ENCODE peak calls at places on chromosome 10, in eight cellular contexts. One of them, this sample, is unnamed.

GRCh38 chr10:93413252-93413689 is 68.9 kb downstream of the MYOF start:
- DNase-seq in astrocyte: no peak
- DNase-seq in OCI-LY7: no peak
- DNase-seq in foreskin fibroblast: no peak
- DNase-seq in sigmoid colon: no peak
- DNase-seq in heart right ventricle: no peak
- DNase-seq in neural progenitor cell: no peak
- DNase-seq in Calu3: no peak
- DNase-seq in this sample: no peak

GRCh38 chr10:30387646-30388243 is 38.7 kb upstream of the MTPAP start:
- DNase-seq in sigmoid colon: no peak
- DNase-seq in neural progenitor cell: no peak
- DNase-seq in astrocyte: peak
- DNase-seq in OCI-LY7: no peak
- DNase-seq in foreskin fibroblast: peak
- DNase-seq in Calu3: peak
- DNase-seq in heart right ventricle: no peak
- DNase-seq in this sample: peak

GRCh38 chr10:132679217-132679595 is 106.7 kb downstream of the NKX6-2 start:
- DNase-seq in astrocyte: no peak
- DNase-seq in neural progenitor cell: no peak
- DNase-seq in sigmoid colon: peak
- DNase-seq in OCI-LY7: no peak
- DNase-seq in heart right ventricle: no peak
- DNase-seq in Calu3: no peak
- DNase-seq in foreskin fibroblast: no peak
- DNase-seq in this sample: no peak

GRCh38 chr10:98478430-98479222 is 31.9 kb upstream of the HPS1 start:
- DNase-seq in foreskin fibroblast: peak
- DNase-seq in heart right ventricle: no peak
- DNase-seq in Calu3: no peak
- DNase-seq in OCI-LY7: no peak
- DNase-seq in astrocyte: no peak
- DNase-seq in sigmoid colon: no peak
- DNase-seq in neural progenitor cell: no peak
- DNase-seq in this sample: no peak

GRCh38 chr10:26242752-26243151 is 26.2 kb downstream of the GAD2 start:
- DNase-seq in sigmoid colon: no peak
- DNase-seq in OCI-LY7: no peak
- DNase-seq in heart right ventricle: no peak
- DNase-seq in astrocyte: no peak
- DNase-seq in Calu3: no peak
- DNase-seq in neural progenitor cell: peak
- DNase-seq in foreskin fibroblast: no peak
- DNase-seq in this sample: no peak

GRCh38 chr10:28445511-28445910 is 87.4 kb upstream of the WAC start:
- DNase-seq in foreskin fibroblast: no peak
- DNase-seq in OCI-LY7: no peak
- DNase-seq in astrocyte: no peak
- DNase-seq in heart right ventricle: no peak
- DNase-seq in Calu3: no peak
- DNase-seq in sigmoid colon: no peak
- DNase-seq in neural progenitor cell: peak
- DNase-seq in this sample: no peak

GRCh38 chr10:132879408-132880147 is 62.8 kb downstream of the CFAP46 start:
- DNase-seq in OCI-LY7: no peak
- DNase-seq in astrocyte: no peak
- DNase-seq in heart right ventricle: peak
- DNase-seq in foreskin fibroblast: peak
- DNase-seq in Calu3: no peak
- DNase-seq in neural progenitor cell: no peak
- DNase-seq in sigmoid colon: peak
- DNase-seq in this sample: no peak

GRCh38 chr10:104334561-104334960 is 3.7 kb downstream of the ITPRIP start:
- DNase-seq in foreskin fibroblast: no peak
- DNase-seq in heart right ventricle: no peak
- DNase-seq in Calu3: no peak
- DNase-seq in neural progenitor cell: no peak
- DNase-seq in OCI-LY7: no peak
- DNase-seq in astrocyte: no peak
- DNase-seq in sigmoid colon: peak
- DNase-seq in this sample: no peak

GRCh38 chr10:130761896-130762295 is 549.6 kb downstream of the TCERG1L start:
- DNase-seq in neural progenitor cell: no peak
- DNase-seq in sigmoid colon: peak
- DNase-seq in heart right ventricle: no peak
- DNase-seq in foreskin fibroblast: no peak
- DNase-seq in Calu3: no peak
- DNase-seq in OCI-LY7: no peak
- DNase-seq in astrocyte: no peak
- DNase-seq in this sample: no peak

GRCh38 chr10:132550366-132551092 is 12.9 kb downstream of the INPP5A start:
- DNase-seq in Calu3: no peak
- DNase-seq in foreskin fibroblast: no peak
- DNase-seq in neural progenitor cell: no peak
- DNase-seq in heart right ventricle: no peak
- DNase-seq in sigmoid colon: peak
- DNase-seq in astrocyte: no peak
- DNase-seq in OCI-LY7: peak
- DNase-seq in this sample: no peak

GRCh38 chr10:14468022-14468421 is 137.3 kb upstream of the FRMD4A start:
- DNase-seq in astrocyte: peak
- DNase-seq in Calu3: no peak
- DNase-seq in foreskin fibroblast: no peak
- DNase-seq in OCI-LY7: no peak
- DNase-seq in heart right ventricle: no peak
- DNase-seq in neural progenitor cell: no peak
- DNase-seq in sigmoid colon: no peak
- DNase-seq in this sample: no peak

GRCh38 chr10:22086730-22087364 is 83.3 kb upstream of the DNAJC1 start:
- DNase-seq in astrocyte: peak
- DNase-seq in foreskin fibroblast: peak
- DNase-seq in sigmoid colon: peak
- DNase-seq in heart right ventricle: peak
- DNase-seq in neural progenitor cell: peak
- DNase-seq in OCI-LY7: no peak
- DNase-seq in Calu3: peak
- DNase-seq in this sample: peak

GRCh38 chr10:83881647-83882046 is 257.7 kb upstream of the GHITM start:
- DNase-seq in foreskin fibroblast: no peak
- DNase-seq in sigmoid colon: no peak
- DNase-seq in Calu3: no peak
- DNase-seq in neural progenitor cell: peak
- DNase-seq in heart right ventricle: no peak
- DNase-seq in OCI-LY7: no peak
- DNase-seq in astrocyte: peak
- DNase-seq in this sample: no peak

GRCh38 chr10:48224296-48224695 is 50.2 kb downstream of the FRMPD2 start:
- DNase-seq in foreskin fibroblast: no peak
- DNase-seq in heart right ventricle: no peak
- DNase-seq in OCI-LY7: no peak
- DNase-seq in sigmoid colon: no peak
- DNase-seq in astrocyte: no peak
- DNase-seq in neural progenitor cell: no peak
- DNase-seq in Calu3: no peak
- DNase-seq in this sample: no peak
- TF ChIP-seq CTCF in foreskin fibroblast: no peak
- TF ChIP-seq CTCF in heart right ventricle: no peak
- TF ChIP-seq CTCF in OCI-LY7: no peak
- TF ChIP-seq CTCF in sigmoid colon: no peak
- TF ChIP-seq CTCF in astrocyte: no peak
- TF ChIP-seq CTCF in neural progenitor cell: no peak
- TF ChIP-seq CTCF in Calu3: no peak
- TF ChIP-seq CTCF in this sample: no peak

GRCh38 chr10:77456414-77456813 is 181.2 kb downstream of the KCNMA1 start:
- DNase-seq in astrocyte: no peak
- DNase-seq in neural progenitor cell: no peak
- DNase-seq in OCI-LY7: no peak
- DNase-seq in heart right ventricle: no peak
- DNase-seq in foreskin fibroblast: no peak
- DNase-seq in Calu3: no peak
- DNase-seq in sigmoid colon: no peak
- DNase-seq in this sample: no peak
- TF ChIP-seq CTCF in astrocyte: no peak
- TF ChIP-seq CTCF in neural progenitor cell: no peak
- TF ChIP-seq CTCF in OCI-LY7: no peak
- TF ChIP-seq CTCF in heart right ventricle: no peak
- TF ChIP-seq CTCF in foreskin fibroblast: no peak
- TF ChIP-seq CTCF in Calu3: no peak
- TF ChIP-seq CTCF in sigmoid colon: no peak
- TF ChIP-seq CTCF in this sample: no peak

DNA sequence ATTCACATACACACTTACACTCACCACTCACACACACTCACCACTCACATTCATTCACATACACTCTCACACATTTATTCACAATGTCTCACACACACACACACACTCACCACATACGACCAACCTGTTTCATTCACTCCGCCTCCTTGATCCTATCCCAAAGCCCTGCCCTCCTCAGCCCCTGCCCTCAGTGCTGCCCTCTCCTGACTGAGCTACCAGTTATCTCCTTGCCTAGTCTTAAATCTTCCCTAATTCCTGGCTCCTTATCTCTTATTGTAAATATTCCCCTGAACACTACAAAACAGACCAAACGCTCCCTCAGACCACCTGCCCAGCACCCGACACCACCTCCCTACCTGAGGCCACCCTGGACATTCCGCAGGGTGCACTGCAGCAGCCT is 26.1 kb upstream of the C10orf120 start:
- DNase-seq in OCI-LY7: no peak
- DNase-seq in heart right ventricle: no peak
- DNase-seq in astrocyte: no peak
- DNase-seq in Calu3: no peak
- DNase-seq in foreskin fibroblast: no peak
- DNase-seq in neural progenitor cell: no peak
- DNase-seq in sigmoid colon: no peak
- DNase-seq in this sample: peak
- TF ChIP-seq CTCF in OCI-LY7: peak
- TF ChIP-seq CTCF in heart right ventricle: no peak
- TF ChIP-seq CTCF in astrocyte: no peak
- TF ChIP-seq CTCF in Calu3: no peak
- TF ChIP-seq CTCF in foreskin fibroblast: no peak
- TF ChIP-seq CTCF in neural progenitor cell: peak
- TF ChIP-seq CTCF in sigmoid colon: no peak
- TF ChIP-seq CTCF in this sample: peak

GRCh38 chr10:50275650-50276235 is 24.4 kb upstream of the ASAH2 start:
- DNase-seq in foreskin fibroblast: peak
- DNase-seq in OCI-LY7: peak
- DNase-seq in Calu3: peak
- DNase-seq in sigmoid colon: no peak
- DNase-seq in heart right ventricle: peak
- DNase-seq in neural progenitor cell: peak
- DNase-seq in astrocyte: no peak
- DNase-seq in this sample: peak
- TF ChIP-seq CTCF in foreskin fibroblast: peak
- TF ChIP-seq CTCF in OCI-LY7: peak
- TF ChIP-seq CTCF in Calu3: peak
- TF ChIP-seq CTCF in sigmoid colon: peak
- TF ChIP-seq CTCF in heart right ventricle: peak
- TF ChIP-seq CTCF in neural progenitor cell: peak
- TF ChIP-seq CTCF in astrocyte: peak
- TF ChIP-seq CTCF in this sample: peak

DNA sequence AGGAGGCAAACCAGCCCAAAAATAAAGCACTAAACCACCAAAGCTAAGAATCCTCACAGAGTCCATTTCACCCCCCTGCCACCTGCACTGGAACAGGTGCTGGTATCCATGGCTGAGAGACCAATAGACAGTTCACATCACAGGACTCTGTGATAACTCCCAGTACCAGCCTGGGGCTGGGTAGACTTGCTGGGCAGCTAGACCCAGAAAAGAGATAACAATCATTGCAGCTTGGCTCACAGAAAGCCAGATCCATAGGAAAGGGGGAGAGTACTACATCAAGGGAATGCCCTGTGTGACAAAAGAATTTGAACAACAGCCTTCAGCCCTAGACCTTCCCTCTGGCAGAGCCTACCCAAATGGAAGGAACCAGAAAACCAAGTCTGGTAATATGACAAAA is 13.6 kb upstream of the SLC25A28 start:
- DNase-seq in foreskin fibroblast: no peak
- DNase-seq in heart right ventricle: no peak
- DNase-seq in Calu3: no peak
- DNase-seq in OCI-LY7: no peak
- DNase-seq in astrocyte: no peak
- DNase-seq in sigmoid colon: no peak
- DNase-seq in neural progenitor cell: no peak
- DNase-seq in this sample: no peak
- TF ChIP-seq CTCF in foreskin fibroblast: no peak
- TF ChIP-seq CTCF in heart right ventricle: no peak
- TF ChIP-seq CTCF in Calu3: no peak
- TF ChIP-seq CTCF in OCI-LY7: no peak
- TF ChIP-seq CTCF in astrocyte: no peak
- TF ChIP-seq CTCF in sigmoid colon: no peak
- TF ChIP-seq CTCF in neural progenitor cell: no peak
- TF ChIP-seq CTCF in this sample: no peak

GRCh38 chr10:102710604-102711003 is 3.6 kb downstream of the ARL3 start:
- DNase-seq in sigmoid colon: no peak
- DNase-seq in astrocyte: peak
- DNase-seq in foreskin fibroblast: peak
- DNase-seq in neural progenitor cell: no peak
- DNase-seq in heart right ventricle: no peak
- DNase-seq in OCI-LY7: no peak
- DNase-seq in Calu3: no peak
- DNase-seq in this sample: no peak
- TF ChIP-seq CTCF in sigmoid colon: no peak
- TF ChIP-seq CTCF in astrocyte: no peak
- TF ChIP-seq CTCF in foreskin fibroblast: no peak
- TF ChIP-seq CTCF in neural progenitor cell: no peak
- TF ChIP-seq CTCF in heart right ventricle: no peak
- TF ChIP-seq CTCF in OCI-LY7: no peak
- TF ChIP-seq CTCF in Calu3: no peak
- TF ChIP-seq CTCF in this sample: no peak

DNA sequence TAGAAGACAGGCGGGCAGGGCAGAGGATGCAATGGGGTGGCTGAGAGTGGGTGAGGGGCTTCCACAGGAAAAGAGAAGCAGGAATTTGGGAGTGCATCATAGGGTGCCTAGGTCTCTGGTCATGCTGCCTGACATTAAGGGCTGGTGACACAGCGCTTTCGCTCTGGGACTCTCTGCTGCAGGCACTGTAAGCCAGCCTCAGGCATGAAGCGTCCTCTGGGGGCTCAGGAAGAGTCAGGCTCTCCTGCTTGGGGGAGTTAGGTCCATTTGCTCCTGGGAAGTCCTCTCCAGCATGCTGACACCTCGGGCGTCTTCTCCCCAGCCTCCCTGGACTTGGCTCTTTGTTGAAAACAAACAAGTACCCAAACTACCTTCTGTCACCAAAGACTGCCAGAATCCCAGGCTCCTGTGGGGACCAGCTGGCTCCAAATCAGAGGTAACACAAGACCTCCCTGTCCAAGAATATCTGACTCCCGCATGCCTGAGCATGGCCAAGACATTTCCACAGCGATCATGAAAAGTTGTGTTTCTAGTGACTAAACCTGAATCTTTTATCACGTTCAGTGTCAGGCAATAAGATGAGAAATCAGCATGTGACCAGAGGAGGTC is 55.4 kb downstream of the GPR26 start:
- DNase-seq in heart right ventricle: no peak
- DNase-seq in neural progenitor cell: no peak
- DNase-seq in astrocyte: no peak
- DNase-seq in Calu3: no peak
- DNase-seq in sigmoid colon: no peak
- DNase-seq in OCI-LY7: no peak
- DNase-seq in foreskin fibroblast: no peak
- DNase-seq in this sample: no peak
- TF ChIP-seq CTCF in heart right ventricle: no peak
- TF ChIP-seq CTCF in neural progenitor cell: no peak
- TF ChIP-seq CTCF in astrocyte: no peak
- TF ChIP-seq CTCF in Calu3: no peak
- TF ChIP-seq CTCF in sigmoid colon: no peak
- TF ChIP-seq CTCF in OCI-LY7: no peak
- TF ChIP-seq CTCF in foreskin fibroblast: no peak
- TF ChIP-seq CTCF in this sample: no peak

GRCh38 chr10:3797750-3798149 is 12.7 kb upstream of the KLF6 start:
- DNase-seq in Calu3: no peak
- DNase-seq in foreskin fibroblast: no peak
- DNase-seq in heart right ventricle: no peak
- DNase-seq in neural progenitor cell: no peak
- DNase-seq in sigmoid colon: no peak
- DNase-seq in OCI-LY7: no peak
- DNase-seq in astrocyte: no peak
- DNase-seq in this sample: no peak
- TF ChIP-seq CTCF in Calu3: no peak
- TF ChIP-seq CTCF in foreskin fibroblast: no peak
- TF ChIP-seq CTCF in heart right ventricle: no peak
- TF ChIP-seq CTCF in neural progenitor cell: no peak
- TF ChIP-seq CTCF in sigmoid colon: no peak
- TF ChIP-seq CTCF in OCI-LY7: no peak
- TF ChIP-seq CTCF in astrocyte: no peak
- TF ChIP-seq CTCF in this sample: no peak